ENCODE peak calls at places on chromosomes 5 and 9, in six cellular contexts. X is prostate gland, L is retinal pigment epithelial cell, D is pulmonary artery endothelial cell, A is adipocyte, Y is choroid plexus epithelial cell. B is an unnamed sample.
A peak's percentile ranks its signal among the peaks of the same experiment; 100 is the strongest.

GRCh38 chr9:74951725-74952151 is 974 bp downstream of the C9orf40 start:
- DNase-seq in X (peak; percentile 20), L (no peak), Y (peak; percentile 20), A (peak; percentile 74), D (no peak), B (no peak)

GRCh38 chr5:130520211-130520610 is 615.9 kb downstream of the CHSY3 start:
- DNase-seq in D (no peak), X (no peak), A (peak; percentile 40), L (no peak), Y (peak; percentile 53), B (peak; percentile 32)

GRCh38 chr5:149381986-149382338 is 2.9 kb upstream of the IL17B start:
- DNase-seq in L (no peak), Y (peak; percentile 79), D (peak; percentile 19), A (peak; percentile 89), X (peak; percentile 63), B (peak; percentile 59)

GRCh38 chr9:104875897-104876296 is 52.1 kb downstream of the ABCA1 start:
- DNase-seq in L (no peak), X (no peak), A (no peak), Y (no peak), D (no peak), B (no peak)

GRCh38 chr5:76544268-76544926 is 78.8 kb downstream of the F2RL2 start:
- DNase-seq in L (no peak), A (no peak), X (peak; percentile 53), D (no peak), Y (peak; percentile 73), B (no peak)

GRCh38 chr5:78411596-78411995 is 51.2 kb downstream of the SCAMP1 start:
- DNase-seq in L (no peak), Y (no peak), A (peak; percentile 8), D (no peak), X (no peak), B (no peak)

GRCh38 chr9:85599540-85600140 is 142.1 kb downstream of the AGTPBP1 start:
- DNase-seq in A (peak; percentile 25), Y (peak; percentile 38), X (no peak), L (no peak), D (no peak), B (no peak)

GRCh38 chr9:127418037-127418471 is 6.1 kb upstream of the ZNF79 start:
- DNase-seq in D (no peak), L (no peak), Y (peak; percentile 33), X (no peak), A (no peak), B (no peak)

GRCh38 chr5:71894091-71894490 is 175.0 kb downstream of the CARTPT start:
- DNase-seq in A (no peak), X (no peak), D (no peak), L (no peak), Y (no peak), B (no peak)

GRCh38 chr5:15013654-15014463 is 142.3 kb upstream of the ANKH start:
- DNase-seq in A (peak; percentile 93), X (peak; percentile 56), Y (peak; percentile 89), L (no peak), D (peak; percentile 15), B (peak; percentile 68)

GRCh38 chr9:134889386-134890214 is 9.0 kb downstream of the FCN2 start:
- DNase-seq in A (no peak), Y (no peak), D (no peak), X (no peak), L (no peak), B (no peak)

GRCh38 chr5:174951151-174951780 is 226.9 kb downstream of the MSX2 start:
- DNase-seq in A (peak; percentile 85), L (peak; percentile 32), D (peak; percentile 11), Y (peak; percentile 88), X (peak; percentile 63), B (peak; percentile 56)

GRCh38 chr5:125244531-125244930 is 498.1 kb upstream of the ZNF608 start:
- DNase-seq in L (no peak), A (no peak), D (no peak), X (no peak), Y (peak; percentile 5), B (no peak)

GRCh38 chr5:171419663-171420428 is 399 bp downstream of the FGF18 start:
- DNase-seq in D (no peak), A (peak; percentile 71), L (no peak), Y (peak; percentile 38), X (no peak), B (no peak)

GRCh38 chr5:98839469-98840383 is 66.3 kb downstream of the RGMB start:
- DNase-seq in Y (peak; percentile 53), L (no peak), A (no peak), X (no peak), D (no peak), B (no peak)

GRCh38 chr5:133244242-133244641 is 192.4 kb downstream of the HSPA4 start:
- DNase-seq in A (no peak), X (no peak), D (no peak), Y (peak; percentile 40), L (no peak), B (no peak)

GRCh38 chr9:32551491-32552049 is 557 bp upstream of the SMIM27 start:
- DNase-seq in L (no peak), D (no peak), X (peak; percentile 22), Y (peak; percentile 52), A (peak; percentile 63), B (no peak)

GRCh38 chr5:127228540-127229184 is 61.9 kb upstream of the MEGF10 start:
- DNase-seq in L (no peak), X (no peak), D (no peak), Y (peak; percentile 11), A (no peak), B (no peak)

GRCh38 chr9:6226696-6227095 is 11.1 kb downstream of the IL33 start:
- DNase-seq in D (peak; percentile 82), A (peak; percentile 52), Y (peak; percentile 86), L (peak; percentile 71), X (peak; percentile 5), B (no peak)

GRCh38 chr5:163565931-163566608 is 60.7 kb downstream of the MAT2B start:
- DNase-seq in Y (peak; percentile 38), D (peak; percentile 8), A (peak; percentile 39), X (peak; percentile 15), L (no peak), B (no peak)

GRCh38 chr9:108682191-108682590 is 173.6 kb downstream of the ACTL7B start:
- DNase-seq in A (peak; percentile 17), Y (no peak), X (no peak), D (no peak), L (peak; percentile 68), B (no peak)

GRCh38 chr9:113056191-113057106 is at the start of gene ZFP37:
- DNase-seq in Y (peak; percentile 98), L (peak; percentile 67), X (peak; percentile 89), A (peak; percentile 97), D (peak; percentile 77), B (peak; percentile 89)

GRCh38 chr9:87601175-87601574 is 103.5 kb downstream of the DAPK1 start:
- DNase-seq in A (no peak), D (no peak), Y (no peak), X (no peak), L (no peak), B (no peak)

GRCh38 chr9:135230817-135231520 is 143.5 kb downstream of the OLFM1 start:
- DNase-seq in D (no peak), A (no peak), X (no peak), Y (no peak), L (no peak), B (no peak)

GRCh38 chr5:131966551-131966950 is 21.1 kb upstream of the MEIKIN start:
- DNase-seq in X (no peak), Y (no peak), D (no peak), A (no peak), L (no peak), B (no peak)

GRCh38 chr5:68287976-68288755 is 72.6 kb downstream of the PIK3R1 start:
- DNase-seq in Y (peak; percentile 59), D (no peak), A (peak; percentile 62), L (no peak), X (peak; percentile 70), B (peak; percentile 58)

GRCh38 chr5:142428773-142429473 is 104.1 kb upstream of the SPRY4 start:
- DNase-seq in L (no peak), Y (no peak), X (no peak), D (no peak), A (no peak), B (no peak)

GRCh38 chr9:76738402-76738801 is 25.8 kb upstream of the PCA3 start:
- DNase-seq in L (no peak), D (no peak), A (no peak), Y (no peak), X (no peak), B (no peak)

GRCh38 chr5:14269395-14269794 is 126.3 kb downstream of the TRIO start:
- DNase-seq in Y (no peak), X (no peak), A (peak; percentile 25), L (no peak), D (no peak), B (no peak)

GRCh38 chr5:178532666-178533065 is 57.5 kb downstream of the COL23A1 start:
- DNase-seq in L (no peak), X (no peak), Y (no peak), A (no peak), D (no peak), B (no peak)

GRCh38 chr9:111037744-111038335 is 430 bp downstream of the LPAR1 start:
- DNase-seq in A (peak; percentile 76), Y (peak; percentile 53), L (no peak), X (peak; percentile 34), D (no peak), B (peak; percentile 30)

GRCh38 chr5:75044406-75044805 is 8.0 kb downstream of the GCNT4 start:
- DNase-seq in D (no peak), A (no peak), Y (no peak), X (no peak), L (no peak), B (no peak)

GRCh38 chr5:97102010-97102470 is 40.4 kb downstream of the LIX1 start:
- DNase-seq in Y (peak; percentile 2), L (no peak), A (no peak), D (no peak), X (no peak), B (no peak)

GRCh38 chr9:107975426-107976010 is 485.9 kb upstream of the KLF4 start:
- DNase-seq in D (no peak), X (peak; percentile 12), L (no peak), A (no peak), Y (no peak), B (no peak)

B was measured in RCC 7860.